ENCODE peak calls at places on chromosomes 1 and 21, in seven cellular contexts. L is K562; Z is heart left ventricle; E is ovary; F is effector memory CD4-positive, alpha-beta T cell; B is pancreas; V is brain microvascular endothelial cell. X is an unnamed sample.

GRCh38 chr1:230230948-230231738 is 164.1 kb downstream of the GALNT2 start:
- DNase-seq in Z (no peak), F (no peak), L (peak), V (no peak), B (peak), E (no peak), X (no peak)

GRCh38 chr1:59298178-59298583 is 1.3 kb downstream of the FGGY start:
- DNase-seq in V (no peak), L (peak), B (peak), F (no peak), E (peak), Z (no peak), X (no peak)

GRCh38 chr1:39145651-39145970 is 58.9 kb upstream of the MACF1 start:
- DNase-seq in E (no peak), L (no peak), F (no peak), V (no peak), Z (no peak), B (no peak), X (no peak)

GRCh38 chr1:9009438-9010366 is 16.5 kb downstream of the SLC2A7 start:
- DNase-seq in B (no peak), E (peak), F (no peak), V (peak), Z (no peak), L (peak), X (no peak)

GRCh38 chr1:214550339-214551051 is 907 bp downstream of the PTPN14 start:
- DNase-seq in V (no peak), L (no peak), Z (no peak), E (no peak), B (no peak), F (no peak), X (no peak)

GRCh38 chr1:45348966-45349677 is 8.9 kb upstream of the MUTYH start:
- DNase-seq in Z (no peak), F (no peak), V (no peak), B (peak), E (no peak), L (no peak), X (no peak)

GRCh38 chr1:119758584-119758983 is 10.1 kb downstream of the HMGCS2 start:
- DNase-seq in Z (no peak), B (no peak), F (no peak), E (no peak), L (no peak), V (no peak), X (no peak)

GRCh38 chr1:47527653-47528272 is 89.9 kb downstream of the FOXD2 start:
- DNase-seq in B (no peak), E (no peak), V (peak), Z (no peak), L (peak), F (no peak), X (no peak)

GRCh38 chr1:25522240-25522639 is 21.2 kb upstream of the LDLRAP1 start:
- DNase-seq in E (no peak), F (no peak), Z (no peak), V (no peak), L (no peak), B (peak), X (no peak)

GRCh38 chr1:214280386-214281029 is 451 bp upstream of the SMYD2 start:
- DNase-seq in F (no peak), E (peak), V (no peak), B (peak), Z (peak), L (peak), X (no peak)

GRCh38 chr1:103108525-103109150 is 316 bp upstream of the COL11A1 start:
- DNase-seq in E (peak), L (no peak), F (no peak), V (no peak), B (peak), Z (peak), X (no peak)

GRCh38 chr21:40548134-40548533 is 298.8 kb downstream of the DSCAM start:
- DNase-seq in B (no peak), L (no peak), Z (no peak), F (no peak), V (no peak), E (no peak), X (no peak)

GRCh38 chr21:42228709-42229220 is 9.8 kb downstream of the ABCG1 start:
- DNase-seq in V (no peak), B (no peak), Z (no peak), E (no peak), L (no peak), F (no peak), X (no peak)
- H3K27ac ChIP-seq in V (no peak), B (peak), Z (peak), E (no peak), L (no peak), F (peak), X (no peak)

GRCh38 chr21:46554431-46555224 is 50.3 kb downstream of the S100B start:
- DNase-seq in E (no peak), L (no peak), F (no peak), V (no peak), B (no peak), Z (no peak), X (no peak)
- H3K27ac ChIP-seq in E (no peak), L (no peak), F (no peak), V (no peak), B (no peak), Z (no peak), X (no peak)

GRCh38 chr1:11355594-11356467 is 82.8 kb downstream of the UBIAD1 start:
- DNase-seq in Z (no peak), B (no peak), E (no peak), F (no peak), V (no peak), L (no peak), X (no peak)
- H3K27ac ChIP-seq in Z (no peak), B (no peak), E (no peak), F (no peak), V (no peak), L (no peak), X (no peak)

GRCh38 chr1:37480125-37480466 is 5.7 kb downstream of the ZC3H12A start:
- DNase-seq in F (no peak), B (no peak), Z (no peak), V (no peak), E (peak), L (no peak), X (no peak)

GRCh38 chr1:37481289-37482003 is 7.1 kb downstream of the ZC3H12A start:
- DNase-seq in V (no peak), Z (no peak), L (no peak), E (peak), F (no peak), B (no peak), X (no peak)

GRCh38 chr1:37479255-37480124 is 5.1 kb downstream of the ZC3H12A start:
- DNase-seq in B (peak), E (peak), L (peak), Z (peak), V (peak), F (peak), X (no peak)

GRCh38 chr1:37482004-37482785 is 7.8 kb downstream of the ZC3H12A start:
- DNase-seq in B (no peak), F (no peak), E (no peak), Z (no peak), V (no peak), L (no peak), X (no peak)

DNA sequence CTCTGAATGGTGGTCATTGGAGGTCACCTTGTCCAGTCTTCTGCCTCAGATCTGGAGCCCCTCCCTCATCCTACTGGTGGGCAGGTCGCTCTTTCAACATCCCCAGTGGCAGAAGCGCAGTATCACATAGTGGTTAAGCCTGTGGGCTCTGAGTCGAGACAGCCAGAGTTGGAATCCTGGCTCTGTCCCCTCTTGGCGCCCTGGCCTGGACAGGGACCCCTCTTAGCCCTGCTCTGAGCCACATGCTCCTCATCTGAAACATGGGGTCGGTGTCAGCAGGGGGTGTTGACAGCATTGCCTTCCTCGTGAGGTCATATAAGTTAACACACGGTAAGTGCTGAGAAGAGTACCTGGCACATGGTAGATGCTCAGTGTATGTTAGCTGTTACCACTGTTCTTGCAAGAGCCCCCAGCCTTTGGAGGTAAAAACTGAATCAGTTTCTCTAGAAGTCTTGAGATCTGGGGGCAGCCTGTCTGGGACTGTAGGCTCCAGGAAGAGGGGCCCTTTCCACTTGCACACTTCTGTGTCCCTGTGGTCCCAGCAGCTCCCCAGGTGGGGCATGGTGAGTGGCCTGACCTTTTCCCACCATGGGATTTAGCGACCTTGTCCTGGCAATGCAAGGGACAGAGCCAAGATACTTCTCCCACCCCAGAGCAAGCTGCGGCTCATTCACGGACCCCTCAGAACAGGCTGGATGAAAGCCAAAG is 6.4 kb downstream of the ZC3H12A start:
- DNase-seq in E (no peak), Z (no peak), F (no peak), B (no peak), V (no peak), L (no peak), X (no peak)
- H3K27ac ChIP-seq in E (no peak), Z (peak), F (peak), B (peak), V (peak), L (peak), X (no peak)

DNA sequence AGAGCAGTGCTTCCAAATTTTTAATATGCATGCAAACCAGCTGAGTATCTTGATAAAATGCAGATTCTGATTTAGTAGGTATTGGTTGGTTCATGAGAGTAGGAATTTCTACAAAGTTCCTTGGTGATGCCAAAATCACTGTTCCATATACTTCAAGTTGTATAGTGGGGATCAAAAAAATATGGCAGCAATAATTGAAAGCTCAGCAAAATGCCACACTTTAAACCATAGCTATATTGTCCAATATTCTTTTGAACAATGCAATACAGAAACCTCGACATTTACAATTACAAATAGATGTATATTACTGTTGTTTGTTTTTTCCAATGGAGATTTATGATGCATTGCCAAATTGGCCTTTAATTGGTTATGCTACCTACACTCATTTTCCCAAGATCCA is 55.7 kb upstream of the NCAM2 start:
- DNase-seq in L (no peak), V (no peak), E (no peak), B (no peak), Z (no peak), F (no peak), X (no peak)
- H3K27ac ChIP-seq in L (no peak), V (no peak), E (no peak), B (no peak), Z (no peak), F (no peak), X (no peak)

DNA sequence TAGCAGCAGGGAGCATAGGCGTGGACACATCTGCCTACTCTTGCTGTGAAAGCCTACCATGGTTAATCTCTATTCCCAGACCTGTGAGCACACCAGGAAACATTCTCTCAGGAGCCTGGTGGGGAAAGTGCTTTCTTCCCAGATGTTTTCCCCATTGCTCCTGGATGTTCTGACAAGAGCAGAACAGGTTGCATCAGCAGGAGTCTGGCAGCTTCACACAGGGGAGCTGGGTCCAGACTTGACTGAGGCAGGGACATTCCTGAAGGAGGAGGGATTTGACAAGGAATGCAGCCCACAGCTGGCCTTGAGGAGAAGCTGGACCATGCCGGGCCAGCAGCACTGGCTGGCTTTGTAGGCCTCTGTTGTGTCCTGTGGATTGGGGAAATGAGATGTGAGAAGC is 21.0 kb upstream of the ARTN start:
- DNase-seq in E (no peak), V (no peak), B (no peak), L (no peak), Z (no peak), F (no peak), X (peak)
- H3K27ac ChIP-seq in E (no peak), V (no peak), B (no peak), L (no peak), Z (no peak), F (no peak), X (peak)

DNA sequence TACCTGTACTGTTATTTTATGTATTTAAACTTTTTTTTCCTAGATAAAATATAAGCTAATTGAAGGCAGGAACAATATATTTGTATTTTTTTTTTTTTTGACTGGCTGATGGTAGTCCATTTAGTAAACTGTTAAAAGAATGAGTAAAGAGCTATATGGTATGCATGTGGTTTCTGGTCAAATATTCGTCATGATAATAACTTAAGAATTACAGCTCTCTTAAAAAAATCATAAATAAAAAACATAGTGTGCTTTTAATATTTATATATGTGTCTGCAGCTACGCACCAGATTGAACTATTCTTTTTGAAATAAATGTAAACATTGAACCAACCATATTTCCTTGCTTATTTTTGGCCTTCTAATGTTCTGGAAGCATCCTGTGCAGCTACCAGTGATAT is 272.3 kb upstream of the C1orf105 start:
- DNase-seq in E (no peak), V (no peak), L (no peak), F (no peak), B (no peak), Z (no peak), X (no peak)
- H3K27ac ChIP-seq in E (peak), V (no peak), L (no peak), F (no peak), B (no peak), Z (no peak), X (no peak)

GRCh38 chr1:2206813-2207488 is 12.4 kb upstream of the FAAP20 start:
- DNase-seq in L (peak), F (no peak), B (no peak), Z (no peak), E (no peak), V (no peak), X (no peak)

GRCh38 chr1:2203671-2204383 is 9.3 kb upstream of the FAAP20 start:
- DNase-seq in Z (no peak), E (peak), V (no peak), B (no peak), L (no peak), F (no peak), X (no peak)

GRCh38 chr1:2204384-2205190 is 10.0 kb upstream of the FAAP20 start:
- DNase-seq in E (peak), F (no peak), B (peak), Z (peak), L (peak), V (no peak), X (no peak)

GRCh38 chr1:2202843-2203601 is 8.4 kb upstream of the FAAP20 start:
- DNase-seq in E (peak), B (no peak), L (no peak), Z (peak), V (no peak), F (no peak), X (no peak)

DNA sequence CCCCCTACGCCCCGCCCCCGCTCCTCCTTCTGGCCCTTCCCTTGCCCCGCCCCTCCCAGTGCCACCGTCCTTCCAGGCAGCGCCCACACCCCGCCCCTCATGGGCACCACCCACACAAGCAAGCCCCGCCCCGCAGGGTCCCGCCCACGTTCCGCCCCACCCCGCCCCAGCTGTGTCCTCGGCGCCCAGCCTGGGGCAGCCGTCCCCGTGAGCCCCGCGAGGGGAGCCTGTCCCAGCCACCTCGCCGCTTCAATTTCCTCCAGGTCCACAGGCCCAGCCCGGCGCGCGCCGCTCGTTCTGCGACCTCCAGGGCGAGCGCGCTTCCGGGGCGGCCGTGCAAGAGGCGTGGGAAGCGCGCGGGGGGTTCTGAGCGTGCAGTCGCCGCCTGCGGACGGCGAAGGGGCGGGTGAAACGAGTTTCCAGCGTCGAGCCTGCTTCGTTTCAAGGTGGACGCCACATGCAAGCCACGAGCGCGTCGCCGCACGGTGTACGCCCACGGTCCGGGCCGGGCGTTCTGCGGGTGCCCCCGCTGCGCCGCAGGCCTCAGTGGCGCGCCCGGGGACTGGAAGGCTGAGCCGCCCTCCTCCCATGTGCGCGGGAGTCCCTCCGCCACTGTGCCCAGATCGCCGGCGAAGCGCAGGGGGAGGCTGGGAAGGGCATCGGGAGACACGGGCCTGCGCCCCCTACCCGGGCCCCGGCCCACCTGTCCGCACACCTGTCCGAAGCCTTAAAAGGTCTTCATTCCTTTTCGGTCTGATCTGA is 10.8 kb upstream of the FAAP20 start:
- DNase-seq in L (peak), F (peak), Z (peak), E (peak), B (peak), V (peak), X (peak)
- H3K27ac ChIP-seq in L (peak), F (peak), Z (peak), E (peak), B (peak), V (peak), X (no peak)

DNA sequence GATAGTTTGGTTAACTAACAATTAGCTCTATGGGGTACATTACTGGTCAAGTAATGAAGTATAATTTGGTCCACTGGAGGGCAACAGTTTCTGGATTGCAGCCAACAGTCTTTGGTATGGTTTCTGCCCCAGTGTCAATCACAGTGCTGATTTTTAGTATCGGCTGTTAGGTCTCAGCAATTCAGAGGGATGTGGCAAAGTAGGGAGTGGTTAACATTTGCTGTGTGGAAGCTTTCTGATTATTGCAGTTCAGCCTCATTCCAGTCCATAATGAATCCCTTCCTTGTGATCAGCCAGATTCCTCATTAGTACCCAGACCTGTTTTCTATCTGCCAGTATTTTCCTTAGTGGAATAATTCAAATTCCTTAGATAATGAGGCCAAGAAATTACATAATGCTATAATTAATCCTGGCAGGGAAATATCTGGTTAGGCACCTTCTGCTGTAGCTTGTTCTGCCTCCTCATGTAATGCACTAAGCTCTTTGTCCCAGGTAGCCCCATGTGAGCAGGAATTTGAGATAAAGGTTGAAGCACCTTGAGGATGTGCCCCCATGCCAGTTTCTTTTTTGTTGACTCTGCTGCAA is 14.0 kb downstream of the F3 start:
- DNase-seq in Z (no peak), E (no peak), V (peak), F (no peak), B (no peak), L (peak), X (no peak)
- H3K27ac ChIP-seq in Z (peak), E (no peak), V (no peak), F (no peak), B (peak), L (no peak), X (no peak)

X was measured in AG04450.